ENCODE peak calls at places on chromosomes 12 and 14, in six cellular contexts. B is H1, O is H9, P is mesenchymal stem cell, D is IMR-90, Y is trophoblast cell. R is an unnamed sample.

GRCh38 chr12:43942379-43942778 is 106.5 kb downstream of the TMEM117 start:
- DNase-seq in O (no peak), B (no peak), D (peak), Y (no peak), P (no peak), R (no peak)

GRCh38 chr14:90675399-90675798 is 140.8 kb downstream of the TTC7B start:
- DNase-seq in D (peak), O (no peak), B (no peak), Y (no peak), P (peak), R (no peak)

GRCh38 chr14:58701156-58701555 is 63.4 kb downstream of the DACT1 start:
- DNase-seq in D (no peak), B (no peak), O (no peak), Y (no peak), P (no peak), R (no peak)

GRCh38 chr12:9796346-9796745 is 30.9 kb upstream of the KLRF1 start:
- DNase-seq in Y (no peak), P (no peak), B (no peak), O (no peak), D (no peak), R (no peak)

GRCh38 chr12:69648476-69648875 is 37.8 kb upstream of the LRRC10 start:
- DNase-seq in D (peak), B (no peak), P (peak), O (no peak), Y (peak), R (no peak)

GRCh38 chr14:73717247-73717646 is 3.1 kb upstream of the PNMA1 start:
- DNase-seq in P (no peak), Y (no peak), D (peak), B (no peak), O (no peak), R (no peak)

GRCh38 chr12:131054345-131055092 is 100.8 kb downstream of the ADGRD1 start:
- DNase-seq in Y (no peak), B (no peak), O (no peak), P (no peak), D (no peak), R (no peak)

GRCh38 chr14:76720382-76720813 is 40.9 kb upstream of the VASH1 start:
- DNase-seq in O (peak), P (peak), B (no peak), D (peak), Y (no peak), R (peak)

GRCh38 chr12:93126069-93126474 is 197.0 kb upstream of the EEA1 start:
- DNase-seq in O (no peak), D (no peak), Y (no peak), P (no peak), B (no peak), R (no peak)

GRCh38 chr12:114920828-114921579 is 237.0 kb upstream of the TBX3 start:
- DNase-seq in O (no peak), Y (no peak), P (peak), B (no peak), D (peak), R (no peak)

GRCh38 chr14:74135386-74135785 is 50.6 kb downstream of the LIN52 start:
- DNase-seq in O (no peak), B (no peak), Y (no peak), P (no peak), D (peak), R (no peak)

GRCh38 chr12:92953747-92954146 is 24.7 kb upstream of the EEA1 start:
- DNase-seq in Y (no peak), P (no peak), D (no peak), O (no peak), B (no peak), R (no peak)

GRCh38 chr14:21072102-21072501 is 2.0 kb downstream of the ARHGEF40 start:
- DNase-seq in D (peak), O (no peak), B (no peak), P (peak), Y (no peak), R (no peak)

GRCh38 chr12:92503029-92503931 is 199.5 kb upstream of the PLEKHG7 start:
- DNase-seq in O (no peak), P (peak), D (no peak), B (no peak), Y (no peak), R (no peak)

GRCh38 chr12:102957339-102958050 is at the start of gene ASCL1:
- DNase-seq in D (peak), O (peak), Y (no peak), P (peak), B (peak), R (no peak)

GRCh38 chr14:81157431-81157830 is 63.3 kb downstream of the GTF2A1 start:
- DNase-seq in Y (no peak), O (no peak), D (no peak), B (no peak), P (no peak), R (no peak)

GRCh38 chr12:77893918-77894317 is 63.2 kb downstream of the NAV3 start:
- DNase-seq in D (peak), Y (no peak), O (no peak), B (no peak), P (peak), R (no peak)

GRCh38 chr12:120007272-120007671 is 18.2 kb downstream of the BICDL1 start:
- DNase-seq in Y (no peak), D (no peak), O (no peak), P (no peak), B (no peak), R (no peak)

GRCh38 chr12:31804185-31804504 is 75.3 kb upstream of the AMN1 start:
- DNase-seq in P (no peak), D (no peak), O (no peak), B (no peak), Y (no peak), R (no peak)

GRCh38 chr14:20690848-20691640 is 2.5 kb downstream of the ANG start:
- DNase-seq in Y (peak), O (no peak), B (peak), D (peak), P (peak), R (peak)

GRCh38 chr12:12265571-12266388 is 1.1 kb downstream of the LRP6 start:
- DNase-seq in D (peak), O (no peak), P (peak), B (no peak), Y (no peak), R (no peak)

GRCh38 chr12:25985296-25985992 is 27.0 kb downstream of the RASSF8 start:
- DNase-seq in P (no peak), D (no peak), B (no peak), Y (no peak), O (no peak), R (no peak)
- H4K91ac ChIP-seq in P (no peak), D (no peak), B (no peak), Y (no peak), O (no peak), R (no peak)

GRCh38 chr12:41537522-41537921 is 349.4 kb downstream of the PDZRN4 start:
- DNase-seq in D (no peak), B (no peak), Y (no peak), O (no peak), P (no peak), R (no peak)
- H4K91ac ChIP-seq in D (no peak), B (no peak), Y (no peak), O (no peak), P (no peak), R (no peak)

DNA sequence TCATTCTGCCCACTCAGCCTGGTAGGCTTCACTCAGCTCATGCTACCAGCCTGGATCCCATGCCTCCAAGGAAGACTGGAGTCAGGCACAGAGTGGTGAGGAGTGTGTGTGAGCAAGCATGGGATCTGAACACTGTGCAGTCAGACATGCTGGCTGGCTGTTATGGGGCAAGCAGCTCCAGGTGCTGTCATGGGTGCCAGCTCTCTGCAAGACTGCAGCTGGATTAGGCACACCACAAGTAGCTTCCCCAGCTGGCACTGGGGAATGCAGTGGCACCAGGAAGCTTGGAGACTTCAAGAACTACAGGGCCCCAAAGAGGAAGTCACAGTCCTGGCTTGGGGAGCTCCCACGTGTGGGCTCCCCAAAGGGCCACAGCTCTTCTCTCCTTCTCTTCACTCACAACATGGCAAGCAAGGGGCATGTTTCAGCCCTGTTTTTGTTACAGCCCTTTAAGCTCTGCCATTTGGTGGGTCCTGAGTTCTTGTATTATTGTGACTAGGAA is 202.5 kb downstream of the VRK1 start:
- DNase-seq in D (no peak), B (no peak), Y (no peak), P (no peak), O (no peak), R (no peak)
- H4K91ac ChIP-seq in D (no peak), B (no peak), Y (no peak), P (no peak), O (peak), R (no peak)

GRCh38 chr14:50944647-50945413 is 547 bp upstream of the PYGL start:
- DNase-seq in D (peak), Y (peak), O (no peak), P (peak), B (no peak), R (no peak)
- H4K91ac ChIP-seq in D (peak), Y (no peak), O (no peak), P (no peak), B (peak), R (no peak)

DNA sequence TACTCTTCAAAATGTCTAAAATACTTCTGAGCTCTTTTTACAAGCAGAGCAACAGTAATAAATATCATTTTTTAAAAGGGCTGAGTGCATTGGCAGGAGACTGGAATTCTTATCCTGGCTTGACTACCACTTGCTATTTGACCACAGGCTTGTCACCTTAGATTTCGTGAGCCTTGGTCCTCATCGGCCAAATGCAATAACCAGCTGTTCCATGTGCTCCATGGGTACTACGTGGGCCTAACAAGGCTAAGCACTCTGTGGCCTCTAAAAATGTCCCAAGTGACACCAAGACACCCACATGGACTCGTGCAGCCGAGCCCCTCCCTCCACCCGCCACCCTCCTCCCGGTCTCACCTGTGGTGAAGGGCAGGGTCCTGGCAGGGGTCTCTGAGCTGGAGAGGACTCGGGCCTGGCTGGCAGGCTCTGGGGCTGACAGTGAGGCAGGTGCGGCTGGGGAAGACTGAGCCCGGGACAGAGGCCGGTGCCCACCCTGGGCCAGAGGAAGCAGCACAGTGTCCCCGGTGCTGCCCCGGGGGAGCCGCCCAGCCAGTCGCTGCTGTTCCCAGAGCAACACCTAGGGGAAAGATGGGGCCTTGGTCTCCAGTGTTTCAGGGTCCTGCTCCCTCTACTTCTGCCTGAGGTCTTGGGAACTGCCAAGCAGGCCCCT is 20.1 kb downstream of the SLC48A1 start:
- DNase-seq in O (no peak), B (no peak), Y (no peak), D (no peak), P (no peak), R (no peak)
- H4K91ac ChIP-seq in O (no peak), B (no peak), Y (no peak), D (no peak), P (no peak), R (no peak)

R was measured in neuronal stem cell.